ENCODE peak calls at places on chromosomes 12 and 14, in seven cellular contexts. Z, S, B, F, O, W and D are unnamed samples.

GRCh38 chr14:100103261-100104005 is 38.2 kb downstream of the EVL start:
- DNase-seq in W (no peak), F (peak), O (peak), B (no peak), Z (peak), S (no peak), D (peak)

GRCh38 chr12:89236748-89237428 is 115.4 kb downstream of the DUSP6 start:
- DNase-seq in B (peak), S (no peak), F (peak), Z (no peak), W (no peak), O (peak), D (no peak)

GRCh38 chr12:75446857-75447256 is 33.7 kb upstream of the GLIPR1 start:
- DNase-seq in W (no peak), S (peak), Z (no peak), O (peak), F (peak), B (no peak), D (peak)

GRCh38 chr14:104977681-104978647 is at the start of gene AHNAK2:
- DNase-seq in W (peak), F (peak), Z (peak), B (peak), S (no peak), O (peak), D (peak)

GRCh38 chr14:26765768-26766550 is 168.1 kb upstream of the NOVA1 start:
- DNase-seq in W (no peak), B (no peak), Z (no peak), S (no peak), F (peak), O (peak), D (peak)

GRCh38 chr12:20620311-20620710 is 74.8 kb upstream of the SLCO1C1 start:
- DNase-seq in O (peak), F (peak), S (no peak), B (no peak), Z (no peak), W (no peak), D (no peak)

GRCh38 chr14:104879201-104879982 is 14.3 kb downstream of the CEP170B start:
- DNase-seq in W (no peak), O (no peak), Z (no peak), S (no peak), F (no peak), B (no peak), D (no peak)

GRCh38 chr12:56126732-56127239 is 1.3 kb upstream of the ESYT1 start:
- DNase-seq in F (no peak), Z (no peak), S (no peak), B (no peak), W (no peak), O (no peak), D (no peak)

GRCh38 chr14:38404100-38404541 is 148.2 kb upstream of the CLEC14A start:
- DNase-seq in S (peak), O (peak), W (no peak), B (no peak), F (peak), Z (no peak), D (peak)

GRCh38 chr14:101124860-101125259 is 221.3 kb upstream of the RTL1 start:
- DNase-seq in O (no peak), F (no peak), B (no peak), Z (no peak), W (no peak), S (no peak), D (no peak)

GRCh38 chr12:28130625-28131598 is 59.3 kb upstream of the CCDC91 start:
- DNase-seq in O (peak), Z (no peak), F (peak), W (no peak), S (peak), B (no peak), D (peak)

GRCh38 chr14:44833376-44833775 is 128.4 kb downstream of the KLHL28 start:
- DNase-seq in W (no peak), O (peak), S (peak), F (peak), B (peak), Z (no peak), D (peak)

GRCh38 chr12:92596388-92596787 is 106.4 kb upstream of the PLEKHG7 start:
- DNase-seq in B (no peak), F (peak), S (no peak), O (no peak), W (no peak), Z (no peak), D (peak)

GRCh38 chr14:34175574-34175973 is 224.7 kb upstream of the EGLN3 start:
- DNase-seq in F (no peak), S (no peak), B (no peak), O (no peak), Z (no peak), W (no peak), D (no peak)

GRCh38 chr14:74982661-74983060 is 20.1 kb upstream of the EIF2B2 start:
- DNase-seq in W (no peak), F (no peak), Z (no peak), S (no peak), B (no peak), O (no peak), D (no peak)

GRCh38 chr12:7694556-7694955 is 1.0 kb downstream of the GDF3 start:
- DNase-seq in W (no peak), B (no peak), O (no peak), Z (no peak), S (no peak), F (no peak), D (no peak)

GRCh38 chr14:80549141-80549540 is 337.8 kb upstream of the DIO2 start:
- DNase-seq in O (no peak), Z (no peak), W (no peak), F (no peak), S (no peak), B (no peak), D (peak)

GRCh38 chr14:83611906-83612305 is 1918.0 kb upstream of the FLRT2 start:
- DNase-seq in B (no peak), F (no peak), W (no peak), Z (no peak), S (no peak), O (no peak), D (no peak)

GRCh38 chr14:24422261-24422660 is 7.2 kb downstream of the CBLN3 start:
- DNase-seq in O (no peak), F (no peak), W (no peak), Z (peak), S (no peak), B (no peak), D (no peak)

GRCh38 chr12:56678852-56679251 is 9.2 kb downstream of the PTGES3 start:
- DNase-seq in Z (peak), W (no peak), B (no peak), F (no peak), S (no peak), O (no peak), D (no peak)

GRCh38 chr14:59189281-59189821 is 884 bp downstream of the DAAM1 start:
- DNase-seq in S (no peak), F (peak), W (peak), Z (peak), O (no peak), B (no peak), D (peak)

GRCh38 chr12:42326466-42327226 is 679 bp downstream of the PPHLN1 start:
- DNase-seq in O (peak), Z (no peak), B (no peak), W (no peak), S (no peak), F (peak), D (peak)

GRCh38 chr14:77882098-77882497 is 82.2 kb downstream of the ADCK1 start:
- DNase-seq in S (no peak), Z (no peak), B (no peak), W (no peak), O (peak), F (no peak), D (no peak)

GRCh38 chr12:68971404-68971803 is 38.4 kb upstream of the CPM start:
- DNase-seq in Z (no peak), B (no peak), O (peak), W (no peak), S (peak), F (peak), D (peak)

GRCh38 chr14:104423224-104423681 is 156.3 kb upstream of the C14orf180 start:
- DNase-seq in O (no peak), S (no peak), W (no peak), F (no peak), Z (peak), B (no peak), D (no peak)

GRCh38 chr12:9784326-9784725 is 23.6 kb upstream of the CD69 start:
- DNase-seq in O (no peak), F (no peak), S (no peak), B (no peak), Z (no peak), W (no peak), D (no peak)

GRCh38 chr12:101045486-101046474 is 164.3 kb downstream of the SLC5A8 start:
- DNase-seq in F (peak), S (no peak), B (no peak), O (peak), Z (no peak), W (no peak), D (peak)

GRCh38 chr12:107929436-107929835 is 154.9 kb downstream of the ASCL4 start:
- DNase-seq in Z (no peak), F (peak), O (peak), S (peak), W (no peak), B (peak), D (peak)

GRCh38 chr14:25090716-25091454 is 40.9 kb upstream of the STXBP6 start:
- DNase-seq in O (peak), Z (no peak), W (no peak), B (no peak), S (peak), F (peak), D (peak)

GRCh38 chr12:48002179-48002601 is 2.1 kb downstream of the COL2A1 start:
- DNase-seq in F (no peak), W (no peak), Z (peak), S (no peak), B (no peak), O (no peak), D (peak)

GRCh38 chr12:120972870-120973543 is 5.3 kb upstream of the HNF1A start:
- DNase-seq in O (no peak), W (no peak), Z (no peak), S (no peak), F (peak), B (no peak), D (no peak)

GRCh38 chr12:14605401-14605989 is 37.8 kb upstream of the PLBD1 start:
- DNase-seq in O (no peak), Z (no peak), F (peak), S (no peak), B (no peak), W (no peak), D (no peak)

GRCh38 chr12:19744760-19745218 is 305.5 kb downstream of the AEBP2 start:
- DNase-seq in O (peak), S (no peak), F (peak), Z (no peak), W (no peak), B (no peak), D (peak)

GRCh38 chr14:101313268-101313667 is 248.0 kb upstream of the DIO3 start:
- DNase-seq in O (no peak), Z (no peak), S (no peak), F (no peak), B (no peak), W (no peak), D (no peak)

GRCh38 chr12:121837680-121838079 is 21.0 kb downstream of the HPD start:
- DNase-seq in O (no peak), Z (no peak), F (peak), W (no peak), S (no peak), B (no peak), D (no peak)

GRCh38 chr14:86798330-86798729 is 1194.7 kb downstream of the GALC start:
- DNase-seq in O (peak), S (no peak), B (no peak), F (peak), Z (no peak), W (no peak), D (peak)

DNA sequence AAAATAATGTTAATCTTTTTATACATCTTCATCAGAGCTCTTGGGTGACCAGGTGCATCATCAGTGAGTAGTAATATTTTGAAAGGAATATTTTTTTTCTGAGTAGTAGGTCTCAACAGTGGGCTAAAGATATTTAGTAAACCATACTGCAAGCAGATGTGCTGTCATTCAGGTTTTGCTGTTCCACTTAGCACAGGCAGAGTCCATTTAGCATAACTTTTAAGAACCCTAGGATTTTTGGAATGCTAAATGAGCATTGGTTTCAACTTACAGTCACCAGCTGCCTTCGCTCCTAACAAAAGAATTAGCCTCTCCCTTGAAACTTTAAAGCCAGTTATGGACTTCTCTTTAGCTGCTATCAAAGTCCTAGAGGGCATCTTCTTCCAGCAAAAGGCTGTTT is 24.5 kb downstream of the RIMKLB start:
- DNase-seq in F (no peak), W (no peak), O (no peak), B (no peak), S (no peak), Z (no peak), D (no peak)
- H3K4me3 ChIP-seq in F (no peak), W (no peak), O (no peak), B (no peak), S (no peak), Z (no peak), D (no peak)

DNA sequence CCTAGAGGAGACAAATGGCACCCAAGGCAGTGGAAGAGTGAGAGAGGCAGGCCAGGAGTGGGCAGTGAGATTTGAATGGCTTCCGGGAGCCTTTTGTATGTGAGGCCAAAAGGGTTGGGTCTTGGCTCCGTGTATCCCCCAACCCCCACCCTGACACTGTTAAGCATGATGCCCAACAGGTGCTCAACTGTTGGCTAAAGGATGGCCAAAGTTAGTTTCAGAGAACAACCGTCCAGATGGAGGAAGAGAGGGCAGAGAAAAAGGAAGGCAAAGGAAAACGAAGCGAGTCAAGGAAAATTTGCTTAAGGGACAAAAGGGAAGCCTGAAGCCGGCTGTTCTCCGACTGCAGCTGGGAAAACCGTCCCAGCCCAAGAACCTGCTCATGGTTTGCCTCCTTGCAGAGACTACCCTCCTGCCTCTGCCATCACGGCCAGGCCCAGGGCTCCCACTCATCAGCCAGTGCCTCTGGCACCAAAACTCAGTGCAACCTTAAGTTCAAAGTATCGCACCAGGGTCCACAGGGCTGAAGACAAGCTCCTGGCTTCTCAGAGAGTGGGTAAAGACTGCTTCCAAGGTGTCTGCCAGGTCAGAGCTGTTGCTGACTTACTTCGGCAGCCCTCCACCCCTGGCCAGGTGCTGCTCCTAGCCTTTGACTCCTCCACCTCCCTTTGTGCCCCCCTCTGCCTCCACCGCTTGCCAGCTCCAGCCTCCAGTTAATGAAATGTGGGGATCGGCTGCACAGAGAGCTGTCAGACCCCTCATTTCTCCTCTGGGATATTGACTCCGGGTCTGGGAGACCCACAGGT is 4.2 kb upstream of the C1QL4 start:
- DNase-seq in W (no peak), Z (peak), S (no peak), B (no peak), O (no peak), F (no peak), D (no peak)
- H3K4me3 ChIP-seq in W (no peak), Z (no peak), S (no peak), B (no peak), O (no peak), F (no peak), D (no peak)

DNA sequence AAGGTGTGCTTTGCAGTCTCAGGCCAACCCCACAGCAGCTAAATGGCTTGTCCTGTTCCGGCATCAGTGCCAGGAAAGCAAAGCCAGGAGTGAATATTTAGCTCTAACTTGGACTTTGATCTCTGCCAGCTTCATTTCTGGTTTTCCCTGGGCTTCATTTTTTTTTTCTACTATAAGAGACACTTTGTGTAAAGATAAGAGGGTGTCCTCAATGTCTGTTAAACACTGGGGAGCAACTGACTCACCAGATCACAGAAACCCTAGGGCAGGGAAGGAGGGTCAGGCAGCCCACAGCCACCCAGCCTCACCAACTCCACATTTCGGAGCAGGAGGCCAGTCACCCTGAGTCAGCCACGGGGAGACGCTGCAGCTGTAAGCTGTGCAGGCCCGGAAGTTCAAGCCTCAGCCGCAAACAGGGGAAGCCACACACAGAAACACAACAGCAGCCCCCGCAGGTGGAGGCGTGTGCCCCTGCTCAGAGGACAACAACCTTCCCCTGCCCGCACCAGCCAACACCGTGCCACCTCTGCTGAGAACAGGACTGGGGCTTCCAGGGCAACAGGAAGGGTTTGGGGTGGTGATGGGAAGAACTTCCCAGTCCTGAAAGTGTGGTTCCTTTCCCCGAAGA is 6.3 kb downstream of the TNFRSF1A start:
- DNase-seq in F (peak), B (no peak), S (no peak), W (peak), Z (peak), O (peak), D (peak)
- H3K4me3 ChIP-seq in F (peak), B (peak), S (peak), W (peak), Z (no peak), O (peak), D (peak)

GRCh38 chr12:53989227-53990113 is 4.5 kb downstream of the HOXC10 start:
- DNase-seq in F (peak), W (no peak), O (peak), Z (no peak), S (no peak), B (no peak), D (peak)
- H3K4me3 ChIP-seq in F (no peak), W (no peak), O (peak), Z (no peak), S (peak), B (peak), D (peak)

GRCh38 chr12:52713960-52714886 is 10.9 kb upstream of the KRT77 start:
- DNase-seq in S (no peak), W (no peak), O (no peak), B (no peak), Z (no peak), F (no peak), D (no peak)
- H3K4me3 ChIP-seq in S (no peak), W (peak), O (no peak), B (no peak), Z (no peak), F (no peak), D (no peak)

GRCh38 chr12:127241056-127241830 is 1025.7 kb upstream of the TMEM132C start:
- DNase-seq in S (no peak), Z (no peak), B (no peak), W (no peak), O (peak), F (peak), D (peak)

GRCh38 chr12:127236491-127236890 is 1030.5 kb upstream of the TMEM132C start:
- DNase-seq in O (no peak), S (no peak), B (no peak), W (no peak), F (no peak), Z (no peak), D (no peak)

GRCh38 chr12:127238061-127238460 is 1028.9 kb upstream of the TMEM132C start:
- DNase-seq in B (no peak), Z (no peak), F (peak), O (peak), W (no peak), S (no peak), D (no peak)

GRCh38 chr12:127240249-127240929 is 1026.6 kb upstream of the TMEM132C start:
- DNase-seq in O (no peak), Z (no peak), S (no peak), B (no peak), F (no peak), W (no peak), D (no peak)

DNA sequence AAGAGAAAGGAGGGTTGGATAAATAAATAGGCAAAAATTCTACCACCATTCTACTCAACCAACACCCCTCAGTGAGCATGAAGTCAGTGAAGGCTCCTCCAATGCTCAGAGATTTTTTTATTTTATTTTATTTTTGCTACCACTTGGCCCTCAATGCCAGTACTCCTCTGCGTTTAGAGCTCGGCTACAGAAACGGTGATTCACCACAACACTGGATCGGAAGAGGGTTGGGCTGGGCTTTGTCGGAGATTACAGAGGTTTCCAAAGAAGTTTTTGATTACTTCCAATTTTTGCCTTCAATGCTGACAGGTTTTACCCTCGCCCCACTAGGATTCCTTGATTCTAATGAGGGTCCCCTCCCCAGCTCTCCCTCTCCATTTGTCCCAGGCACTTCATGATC is 1027.2 kb upstream of the TMEM132C start:
- DNase-seq in O (no peak), F (no peak), Z (no peak), S (no peak), B (no peak), W (no peak), D (peak)
- H3K4me3 ChIP-seq in O (no peak), F (no peak), Z (no peak), S (no peak), B (no peak), W (no peak), D (no peak)